ENCODE peak calls at places on chromosomes 13 and 19, in eight cellular contexts. M is upper lobe of left lung, C is SK-N-SH, F is transverse colon, K is H1, U is GM23338, O is breast epithelium, P is GM12878. D is an unnamed sample.

GRCh38 chr13:105956891-105957290 is 578.6 kb downstream of the EFNB2 start:
- DNase-seq in P (no peak), F (no peak), M (no peak), U (no peak), C (no peak), K (no peak), O (no peak), D (no peak)

GRCh38 chr19:38213911-38214625 is 10.0 kb downstream of the DPF1 start:
- DNase-seq in C (no peak), F (no peak), P (peak; percentile 33), M (no peak), U (peak; percentile 70), K (no peak), O (no peak), D (peak; percentile 67)

GRCh38 chr13:98206946-98207345 is 29.9 kb upstream of the RNF113B start:
- DNase-seq in P (no peak), F (no peak), O (no peak), M (no peak), U (no peak), K (no peak), C (no peak), D (no peak)

GRCh38 chr13:108069521-108070210 is 145.7 kb downstream of the LIG4 start:
- DNase-seq in C (no peak), O (no peak), K (no peak), U (no peak), F (no peak), P (no peak), M (no peak), D (no peak)

GRCh38 chr13:100275746-100276145 is 186.9 kb downstream of the PCCA start:
- DNase-seq in U (no peak), C (no peak), O (no peak), M (no peak), F (no peak), K (no peak), P (no peak), D (no peak)

GRCh38 chr13:112522578-112522977 is 65.4 kb downstream of the TUBGCP3 start:
- DNase-seq in K (no peak), O (no peak), M (no peak), P (no peak), U (no peak), F (no peak), C (no peak), D (no peak)

GRCh38 chr13:112142401-112142930 is 75.5 kb downstream of the SOX1 start:
- DNase-seq in P (no peak), K (no peak), C (no peak), O (peak; percentile 6), F (no peak), U (no peak), M (no peak), D (no peak)

GRCh38 chr13:42728507-42729180 is 52.7 kb upstream of the FAM216B start:
- DNase-seq in P (no peak), K (no peak), M (no peak), U (no peak), C (no peak), O (no peak), F (no peak), D (no peak)

GRCh38 chr19:1852294-1852646 is 4.0 kb upstream of the REXO1 start:
- DNase-seq in K (no peak), C (no peak), M (peak; percentile 81), O (no peak), P (no peak), U (no peak), F (no peak), D (no peak)

GRCh38 chr19:28560786-28561185 is 652.2 kb downstream of the UQCRFS1 start:
- DNase-seq in C (no peak), U (peak; percentile 48), M (no peak), O (no peak), F (no peak), K (no peak), P (no peak), D (no peak)
- TF ChIP-seq CTCF in C (peak; percentile 23), U (peak; percentile 21), M (no peak), O (no peak), F (no peak), K (peak; percentile 33), P (no peak), D (no peak)

DNA sequence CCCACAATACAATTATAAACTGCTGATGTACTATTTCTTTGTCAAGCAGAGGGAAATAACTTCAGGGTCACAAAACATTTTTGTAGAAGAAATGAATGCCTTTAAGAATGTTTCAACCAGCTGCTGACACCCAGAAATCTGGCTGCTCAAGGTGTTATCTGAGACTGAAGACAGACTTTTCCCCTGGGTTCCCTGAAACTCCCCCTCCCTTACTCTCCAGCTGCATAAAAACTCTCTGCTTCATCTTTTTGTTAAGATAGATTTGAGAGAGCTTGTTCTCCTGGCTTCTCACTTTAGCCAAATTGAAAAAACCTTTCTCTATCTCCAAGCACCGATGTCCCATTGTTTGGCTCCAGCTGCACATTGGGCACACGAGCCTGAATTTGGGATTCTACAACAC is 18.3 kb upstream of the ACOD1 start:
- DNase-seq in F (no peak), P (no peak), C (no peak), M (no peak), K (no peak), U (no peak), O (no peak), D (no peak)
- TF ChIP-seq POLR2AphosphoS5 in F (no peak), P (no peak), C (no peak), M (no peak), K (no peak), U (no peak), O (no peak), D (no peak)

GRCh38 chr13:64446372-64446771 is 2783.8 kb downstream of the PCDH9 start:
- DNase-seq in O (no peak), P (no peak), C (peak; percentile 7), K (no peak), U (peak; percentile 53), F (no peak), M (no peak), D (no peak)
- TF ChIP-seq CTCF in O (no peak), P (no peak), C (peak; percentile 44), K (peak; percentile 49), U (peak; percentile 66), F (no peak), M (no peak), D (no peak)

DNA sequence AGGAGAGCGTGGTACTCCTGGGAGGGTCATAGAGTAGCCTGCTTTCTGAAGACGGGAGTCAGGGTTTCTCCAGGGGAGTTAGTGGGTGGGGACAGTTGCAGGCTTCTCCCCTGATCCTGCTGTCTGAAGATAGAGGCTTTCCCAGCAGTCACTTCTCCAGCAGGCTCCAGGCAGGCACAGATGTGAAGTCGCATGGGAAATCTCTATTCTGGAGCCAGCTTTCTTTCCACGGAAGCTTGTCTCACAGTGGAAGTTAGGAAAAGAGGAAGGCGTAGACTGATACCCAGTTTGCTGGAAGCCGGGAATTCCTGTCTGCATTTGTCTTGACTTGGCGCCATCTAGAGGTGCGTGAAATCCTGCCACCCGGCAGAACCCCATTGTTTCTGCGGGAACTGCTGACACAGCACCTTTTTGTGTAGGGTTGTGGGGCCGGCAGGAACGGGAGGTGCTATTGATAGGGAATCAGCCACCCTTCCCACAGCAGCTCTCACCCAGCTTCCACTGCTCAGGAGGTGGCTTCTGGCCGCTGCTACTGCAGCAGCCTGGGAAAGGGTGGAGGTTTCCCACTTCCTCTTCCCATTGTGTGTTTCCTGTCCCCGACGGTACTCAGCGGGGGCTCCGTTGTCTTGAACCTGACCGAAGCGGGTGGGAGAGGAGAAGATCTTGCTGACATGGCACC is 28.5 kb upstream of the NPAS1 start:
- DNase-seq in C (peak; percentile 85), K (peak; percentile 78), U (peak; percentile 97), M (no peak), F (peak; percentile 86), O (peak; percentile 75), P (peak; percentile 21), D (peak; percentile 92)
- TF ChIP-seq POLR2AphosphoS5 in C (no peak), K (no peak), U (no peak), M (peak; percentile 52), F (peak; percentile 27), O (peak; percentile 93), P (no peak), D (no peak)

GRCh38 chr19:47003611-47003935 is 16.1 kb upstream of the NPAS1 start:
- DNase-seq in M (no peak), F (no peak), P (no peak), K (no peak), C (peak; percentile 83), U (no peak), O (no peak), D (no peak)

GRCh38 chr19:47005873-47006272 is 13.8 kb upstream of the NPAS1 start:
- DNase-seq in F (no peak), M (no peak), K (no peak), C (peak; percentile 72), O (no peak), U (peak; percentile 45), P (no peak), D (no peak)

GRCh38 chr19:47005164-47005641 is 14.4 kb upstream of the NPAS1 start:
- DNase-seq in U (peak; percentile 41), M (peak; percentile 71), P (no peak), C (no peak), F (no peak), O (no peak), K (no peak), D (no peak)

GRCh38 chr19:47004012-47004465 is 15.6 kb upstream of the NPAS1 start:
- DNase-seq in P (no peak), F (no peak), U (no peak), K (no peak), M (peak; percentile 84), C (peak; percentile 75), O (no peak), D (no peak)

DNA sequence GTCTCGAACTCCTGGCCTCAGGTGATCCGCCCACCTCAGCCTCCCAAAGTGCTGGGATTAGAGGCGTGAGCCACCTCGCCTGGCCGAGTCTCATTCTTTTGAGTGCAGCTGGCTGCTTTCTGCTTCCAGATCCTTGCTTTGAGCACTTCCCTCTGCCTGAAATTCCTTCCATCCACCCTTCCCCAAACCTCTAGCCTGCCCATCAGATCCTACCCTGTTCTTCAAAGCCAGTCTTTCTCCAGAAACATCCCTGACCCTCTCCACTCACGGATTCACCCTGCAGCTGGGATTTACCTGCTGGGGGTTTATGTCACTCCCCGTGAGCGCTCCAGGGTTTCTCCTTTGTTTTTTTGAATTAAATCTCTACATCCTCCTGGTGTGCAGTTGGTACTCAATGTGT is 13.1 kb upstream of the NPAS1 start:
- DNase-seq in U (peak; percentile 38), F (no peak), M (no peak), O (no peak), C (no peak), P (no peak), K (no peak), D (no peak)
- TF ChIP-seq CTCF in U (no peak), F (no peak), M (no peak), O (no peak), C (no peak), P (no peak), K (no peak), D (no peak)

GRCh38 chr19:49488046-49488862 is 846 bp downstream of the RPL13A start:
- DNase-seq in M (no peak), F (no peak), P (no peak), O (no peak), C (no peak), K (no peak), U (no peak), D (no peak)
- TF ChIP-seq POLR2AphosphoS5 in M (peak; percentile 14), F (no peak), P (peak; percentile 16), O (no peak), C (peak; percentile 34), K (peak; percentile 77), U (no peak), D (no peak)